ENCODE peak calls at places on chromosome 17, in seven cellular contexts. One of them, this sample, is unnamed. For H3K4me1, the result is how much of the 10 kb centered on the place peaks cover.

GRCh38 chr17:37107406-37108083 is 158.8 kb downstream of the AATF start:
- DNase-seq in H1: no peak
- DNase-seq in GM12878: no peak
- DNase-seq in A549: no peak
- DNase-seq in SK-N-SH: peak
- DNase-seq in IMR-90: peak
- DNase-seq in HepG2: no peak
- DNase-seq in this sample: no peak

GRCh38 chr17:76034433-76035185 is 7.5 kb upstream of the EVPL start:
- DNase-seq in HepG2: no peak
- DNase-seq in GM12878: no peak
- DNase-seq in A549: no peak
- DNase-seq in H1: no peak
- DNase-seq in SK-N-SH: no peak
- DNase-seq in IMR-90: no peak
- DNase-seq in this sample: no peak

GRCh38 chr17:46811978-46812583 is 6.4 kb downstream of the WNT3 start:
- DNase-seq in H1: no peak
- DNase-seq in HepG2: no peak
- DNase-seq in A549: no peak
- DNase-seq in IMR-90: peak
- DNase-seq in GM12878: no peak
- DNase-seq in SK-N-SH: no peak
- DNase-seq in this sample: peak

GRCh38 chr17:75319818-75320691 is 30.8 kb upstream of the SLC25A19 start:
- DNase-seq in GM12878: no peak
- DNase-seq in IMR-90: peak
- DNase-seq in SK-N-SH: no peak
- DNase-seq in HepG2: no peak
- DNase-seq in A549: no peak
- DNase-seq in H1: no peak
- DNase-seq in this sample: no peak

GRCh38 chr17:80779336-80779735 is 212.3 kb upstream of the CHMP6 start:
- DNase-seq in H1: no peak
- DNase-seq in A549: no peak
- DNase-seq in HepG2: no peak
- DNase-seq in SK-N-SH: no peak
- DNase-seq in IMR-90: no peak
- DNase-seq in GM12878: no peak
- DNase-seq in this sample: no peak

GRCh38 chr17:64984776-64985521 is 65.7 kb upstream of the LRRC37A3 start:
- DNase-seq in H1: peak
- DNase-seq in SK-N-SH: no peak
- DNase-seq in GM12878: no peak
- DNase-seq in IMR-90: peak
- DNase-seq in A549: no peak
- DNase-seq in HepG2: peak
- DNase-seq in this sample: no peak

GRCh38 chr17:48194097-48194550 is 86.6 kb downstream of the SNX11 start:
- DNase-seq in IMR-90: peak
- DNase-seq in HepG2: no peak
- DNase-seq in H1: no peak
- DNase-seq in SK-N-SH: no peak
- DNase-seq in GM12878: no peak
- DNase-seq in A549: no peak
- DNase-seq in this sample: no peak

GRCh38 chr17:1762906-1763829 is 1.3 kb downstream of the SERPINF1 start:
- DNase-seq in IMR-90: peak
- DNase-seq in SK-N-SH: peak
- DNase-seq in HepG2: peak
- DNase-seq in GM12878: no peak
- DNase-seq in H1: peak
- DNase-seq in A549: no peak
- DNase-seq in this sample: peak

GRCh38 chr17:50146230-50146926 is 4.1 kb downstream of the PPP1R9B start:
- DNase-seq in SK-N-SH: no peak
- DNase-seq in HepG2: no peak
- DNase-seq in GM12878: no peak
- DNase-seq in H1: no peak
- DNase-seq in A549: no peak
- DNase-seq in IMR-90: no peak
- DNase-seq in this sample: no peak

GRCh38 chr17:6005939-6006338 is 64.2 kb upstream of the WSCD1 start:
- DNase-seq in HepG2: no peak
- DNase-seq in IMR-90: no peak
- DNase-seq in A549: no peak
- DNase-seq in GM12878: no peak
- DNase-seq in SK-N-SH: no peak
- DNase-seq in H1: no peak
- DNase-seq in this sample: no peak

GRCh38 chr17:47850692-47851573 is at the start of gene SP6:
- DNase-seq in GM12878: no peak
- DNase-seq in A549: peak
- DNase-seq in IMR-90: peak
- DNase-seq in H1: peak
- DNase-seq in SK-N-SH: peak
- DNase-seq in HepG2: peak
- DNase-seq in this sample: peak

GRCh38 chr17:77325826-77326581 is 185.2 kb downstream of the SEC14L1 start:
- DNase-seq in A549: no peak
- DNase-seq in HepG2: no peak
- DNase-seq in GM12878: no peak
- DNase-seq in IMR-90: no peak
- DNase-seq in SK-N-SH: no peak
- DNase-seq in H1: no peak
- DNase-seq in this sample: no peak

GRCh38 chr17:41678907-41679739 is 9.6 kb upstream of the EIF1 start:
- DNase-seq in A549: no peak
- DNase-seq in SK-N-SH: no peak
- DNase-seq in HepG2: no peak
- DNase-seq in IMR-90: peak
- DNase-seq in H1: no peak
- DNase-seq in GM12878: peak
- DNase-seq in this sample: peak

GRCh38 chr17:66724581-66725341 is 110.2 kb upstream of the CACNG5 start:
- DNase-seq in SK-N-SH: no peak
- DNase-seq in IMR-90: peak
- DNase-seq in A549: no peak
- DNase-seq in GM12878: no peak
- DNase-seq in HepG2: no peak
- DNase-seq in H1: no peak
- DNase-seq in this sample: no peak

GRCh38 chr17:17890773-17891759 is 54.3 kb upstream of the SREBF1 start:
- DNase-seq in GM12878: no peak
- DNase-seq in HepG2: peak
- DNase-seq in A549: peak
- DNase-seq in SK-N-SH: peak
- DNase-seq in H1: no peak
- DNase-seq in IMR-90: peak
- DNase-seq in this sample: peak

GRCh38 chr17:78416791-78417530 is 38.5 kb downstream of the PGS1 start:
- DNase-seq in H1: no peak
- DNase-seq in HepG2: no peak
- DNase-seq in GM12878: no peak
- DNase-seq in IMR-90: no peak
- DNase-seq in SK-N-SH: no peak
- DNase-seq in A549: no peak
- DNase-seq in this sample: no peak

GRCh38 chr17:18320301-18320700 is 5.2 kb downstream of the SMCR8 start:
- DNase-seq in H1: no peak
- DNase-seq in IMR-90: no peak
- DNase-seq in SK-N-SH: no peak
- DNase-seq in HepG2: no peak
- DNase-seq in A549: no peak
- DNase-seq in GM12878: no peak
- DNase-seq in this sample: no peak

GRCh38 chr17:27244481-27245223 is 49.3 kb upstream of the WSB1 start:
- DNase-seq in A549: no peak
- DNase-seq in GM12878: no peak
- DNase-seq in H1: peak
- DNase-seq in SK-N-SH: no peak
- DNase-seq in HepG2: peak
- DNase-seq in IMR-90: peak
- DNase-seq in this sample: no peak

DNA sequence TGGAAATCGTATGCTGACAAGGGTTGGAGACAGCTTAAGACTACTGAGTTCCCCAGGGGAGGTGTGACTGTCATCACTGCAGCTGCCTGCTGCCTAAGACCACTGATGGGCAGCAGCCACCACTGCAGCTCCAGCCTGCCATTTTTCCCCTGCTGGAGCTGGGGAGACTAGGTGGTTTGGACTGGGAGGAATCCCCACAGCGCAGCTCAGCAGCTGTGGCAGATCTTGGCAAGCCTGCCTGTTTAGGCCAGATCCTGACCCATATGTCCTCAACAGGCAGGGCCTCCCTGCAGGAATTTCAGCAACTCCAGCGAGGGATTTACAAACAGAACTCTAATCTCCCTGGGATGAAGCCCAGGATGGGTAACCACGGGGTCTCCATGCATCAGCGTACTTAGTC is 356.4 kb upstream of the TOM1L1 start:
- DNase-seq in HepG2: no peak
- DNase-seq in A549: no peak
- DNase-seq in SK-N-SH: peak
- DNase-seq in GM12878: no peak
- DNase-seq in IMR-90: no peak
- DNase-seq in H1: no peak
- DNase-seq in this sample: no peak
- TF ChIP-seq RFX5 in HepG2: no peak
- TF ChIP-seq RFX5 in A549: no peak
- TF ChIP-seq RFX5 in SK-N-SH: no peak
- TF ChIP-seq RFX5 in GM12878: no peak
- TF ChIP-seq RFX5 in IMR-90: no peak
- TF ChIP-seq RFX5 in H1: no peak
- TF ChIP-seq RFX5 in this sample: no peak

DNA sequence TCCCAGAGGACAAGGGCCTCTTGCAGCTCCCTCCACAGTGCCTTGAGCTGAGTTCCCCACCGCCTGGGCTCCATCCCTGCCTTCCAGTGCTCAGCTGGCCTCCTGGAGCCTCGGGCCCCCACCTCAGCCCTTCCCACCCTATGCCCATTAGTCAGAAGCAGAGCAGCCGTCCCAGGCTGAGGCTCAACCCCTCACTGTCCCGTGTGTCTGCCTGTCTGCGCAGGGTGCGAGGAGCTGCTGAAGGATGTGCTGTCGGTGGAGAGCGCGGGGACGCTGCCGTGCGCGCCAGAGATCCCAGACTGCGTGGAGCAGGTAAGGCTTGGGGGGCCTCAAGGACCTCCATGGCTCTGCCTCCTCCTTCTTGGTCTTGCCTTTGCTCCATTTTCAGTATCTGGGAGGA is 42.3 kb downstream of the RAB11FIP4 start:
- DNase-seq in HepG2: no peak
- DNase-seq in H1: no peak
- DNase-seq in SK-N-SH: no peak
- DNase-seq in IMR-90: no peak
- DNase-seq in GM12878: no peak
- DNase-seq in A549: no peak
- DNase-seq in this sample: no peak
- H3K4me1 ChIP-seq in HepG2: half or more
- H3K4me1 ChIP-seq in H1: under half
- H3K4me1 ChIP-seq in SK-N-SH: under half
- H3K4me1 ChIP-seq in IMR-90: under half
- H3K4me1 ChIP-seq in GM12878: under half
- H3K4me1 ChIP-seq in A549: under half
- H3K4me1 ChIP-seq in this sample: under half

GRCh38 chr17:79721993-79722671 is 8.6 kb upstream of the ENPP7 start:
- DNase-seq in H1: no peak
- DNase-seq in IMR-90: no peak
- DNase-seq in SK-N-SH: peak
- DNase-seq in HepG2: peak
- DNase-seq in A549: peak
- DNase-seq in GM12878: no peak
- DNase-seq in this sample: peak
- TF ChIP-seq RFX5 in H1: no peak
- TF ChIP-seq RFX5 in IMR-90: no peak
- TF ChIP-seq RFX5 in SK-N-SH: no peak
- TF ChIP-seq RFX5 in HepG2: no peak
- TF ChIP-seq RFX5 in A549: no peak
- TF ChIP-seq RFX5 in GM12878: no peak
- TF ChIP-seq RFX5 in this sample: no peak

DNA sequence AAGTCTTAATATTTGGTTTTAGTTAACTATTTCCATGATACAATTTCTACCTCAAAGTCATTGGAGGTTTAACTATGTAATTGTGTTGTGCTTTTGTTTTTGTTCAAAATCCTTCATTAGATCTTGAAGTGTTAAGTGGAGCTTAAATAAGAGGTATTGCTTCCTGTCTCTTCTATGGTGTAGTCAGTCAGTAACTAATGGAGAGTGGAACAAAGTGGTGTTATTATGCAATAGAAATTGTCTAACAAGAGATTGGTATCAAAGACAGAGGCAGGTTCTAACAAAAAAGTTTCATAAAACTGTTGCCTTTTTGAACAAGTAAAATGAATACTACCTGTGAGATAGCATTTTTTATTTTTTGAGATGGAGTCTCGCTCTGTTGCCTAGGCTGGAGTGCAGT is 45.2 kb downstream of the GRB7 start:
- DNase-seq in H1: no peak
- DNase-seq in HepG2: no peak
- DNase-seq in IMR-90: no peak
- DNase-seq in A549: no peak
- DNase-seq in GM12878: no peak
- DNase-seq in SK-N-SH: no peak
- DNase-seq in this sample: no peak
- H3K4me1 ChIP-seq in H1: under half
- H3K4me1 ChIP-seq in HepG2: under half
- H3K4me1 ChIP-seq in IMR-90: under half
- H3K4me1 ChIP-seq in A549: under half
- H3K4me1 ChIP-seq in GM12878: under half
- H3K4me1 ChIP-seq in SK-N-SH: under half
- H3K4me1 ChIP-seq in this sample: under half

GRCh38 chr17:13699261-13699660 is 97.5 kb upstream of the HS3ST3A1 start:
- DNase-seq in HepG2: no peak
- DNase-seq in GM12878: no peak
- DNase-seq in H1: no peak
- DNase-seq in IMR-90: no peak
- DNase-seq in A549: no peak
- DNase-seq in SK-N-SH: no peak
- DNase-seq in this sample: no peak

GRCh38 chr17:13704333-13704732 is 102.6 kb upstream of the HS3ST3A1 start:
- DNase-seq in IMR-90: peak
- DNase-seq in GM12878: no peak
- DNase-seq in HepG2: no peak
- DNase-seq in SK-N-SH: no peak
- DNase-seq in A549: no peak
- DNase-seq in H1: no peak
- DNase-seq in this sample: no peak

GRCh38 chr17:13698832-13699231 is 97.1 kb upstream of the HS3ST3A1 start:
- DNase-seq in GM12878: no peak
- DNase-seq in A549: no peak
- DNase-seq in H1: no peak
- DNase-seq in IMR-90: no peak
- DNase-seq in SK-N-SH: no peak
- DNase-seq in HepG2: no peak
- DNase-seq in this sample: no peak

GRCh38 chr17:13702266-13702665 is 100.5 kb upstream of the HS3ST3A1 start:
- DNase-seq in GM12878: no peak
- DNase-seq in SK-N-SH: no peak
- DNase-seq in IMR-90: peak
- DNase-seq in A549: no peak
- DNase-seq in HepG2: no peak
- DNase-seq in H1: no peak
- DNase-seq in this sample: no peak
- TF ChIP-seq RFX5 in GM12878: no peak
- TF ChIP-seq RFX5 in SK-N-SH: no peak
- TF ChIP-seq RFX5 in IMR-90: no peak
- TF ChIP-seq RFX5 in A549: no peak
- TF ChIP-seq RFX5 in HepG2: no peak
- TF ChIP-seq RFX5 in H1: no peak
- TF ChIP-seq RFX5 in this sample: no peak

This sample was measured in K562.